ENCODE peak calls at places on chromosome 12, in six cellular contexts. T is T-helper 1 cell; N is hypothalamus; H is left cardiac atrium; M is NCI-H1048; E is stimulated activated CD8-positive, alpha-beta memory T cell treated with anti-CD3 and anti-CD28 coated beads, Interleukin-4, amount 100 ng/mL, for 24 hours. L is an unnamed sample.

GRCh38 chr12:51666696-51667095 is 75.7 kb downstream of the SCN8A start:
- DNase-seq in T (no peak), N (no peak), H (no peak), M (no peak), E (no peak), L (no peak)

GRCh38 chr12:96670334-96670899 is 181.0 kb downstream of the CFAP54 start:
- DNase-seq in T (no peak), N (no peak), H (no peak), M (no peak), E (no peak), L (no peak)

GRCh38 chr12:22117551-22117950 is 71.5 kb downstream of the CMAS start:
- DNase-seq in T (no peak), N (no peak), H (no peak), M (no peak), E (no peak), L (no peak)

GRCh38 chr12:52006726-52007157 is at the start of gene TAMALIN:
- DNase-seq in T (peak; percentile 77), N (peak; percentile 58), H (peak; percentile 83), M (peak; percentile 62), E (peak; percentile 68), L (peak; percentile 86)

GRCh38 chr12:108641446-108642268 is 8.0 kb upstream of the SELPLG start:
- DNase-seq in T (no peak), N (no peak), H (no peak), M (no peak), E (no peak), L (no peak)

GRCh38 chr12:7588703-7589329 is 76.9 kb downstream of the APOBEC1 start:
- DNase-seq in T (no peak), N (no peak), H (peak; percentile 33), M (peak; percentile 39), E (no peak), L (peak; percentile 2)

GRCh38 chr12:114371250-114371649 is 34.7 kb downstream of the TBX5 start:
- DNase-seq in T (no peak), N (peak; percentile 49), H (no peak), M (no peak), E (no peak), L (no peak)

GRCh38 chr12:56801661-56802622 is 38.8 kb downstream of the HSD17B6 start:
- DNase-seq in T (no peak), N (no peak), H (no peak), M (no peak), E (no peak), L (no peak)

GRCh38 chr12:52604859-52605258 is 3.6 kb upstream of the KRT72 start:
- DNase-seq in T (no peak), N (no peak), H (no peak), M (no peak), E (no peak), L (no peak)

GRCh38 chr12:113097716-113098427 is 37.7 kb downstream of the RASAL1 start:
- DNase-seq in T (no peak), N (peak; percentile 90), H (peak; percentile 66), M (no peak), E (no peak), L (no peak)

L was measured in effector CD8-positive, alpha-beta T cell.